ENCODE peak calls at places on chromosomes 11 and 22, in four cellular contexts. K is trophoblast cell, D is mesendoderm, E is H1. S is an unnamed sample.
A peak's percentile ranks its signal among the peaks of the same experiment; 100 is the strongest.

GRCh38 chr11:1052133-1053011 is 15.9 kb upstream of the MUC6 start:
- DNase-seq in D (no peak), K (no peak), E (no peak), S (no peak)

GRCh38 chr22:39181356-39181755 is 28.9 kb upstream of the CBX7 start:
- DNase-seq in E (no peak), D (no peak), K (no peak), S (no peak)

GRCh38 chr11:16669799-16670415 is 68.5 kb upstream of the C11orf58 start:
- DNase-seq in K (no peak), D (peak; percentile 96), E (no peak), S (peak; percentile 77)

GRCh38 chr11:32149748-32150147 is 58.9 kb downstream of the RCN1 start:
- DNase-seq in K (no peak), D (no peak), E (no peak), S (no peak)

GRCh38 chr22:24175160-24175808 is 6.0 kb upstream of the SUSD2 start:
- DNase-seq in K (peak; percentile 92), D (peak; percentile 84), E (peak; percentile 94), S (peak; percentile 88)

GRCh38 chr11:65133724-65134123 is 595 bp downstream of the SYVN1 start:
- DNase-seq in D (no peak), K (peak; percentile 20), E (no peak), S (no peak)

GRCh38 chr22:19271273-19271855 is 20.2 kb downstream of the CLTCL1 start:
- DNase-seq in D (no peak), K (no peak), E (peak; percentile 37), S (no peak)

GRCh38 chr11:72869845-72870244 is 55.6 kb downstream of the ATG16L2 start:
- DNase-seq in D (no peak), K (no peak), E (no peak), S (no peak)

DNA sequence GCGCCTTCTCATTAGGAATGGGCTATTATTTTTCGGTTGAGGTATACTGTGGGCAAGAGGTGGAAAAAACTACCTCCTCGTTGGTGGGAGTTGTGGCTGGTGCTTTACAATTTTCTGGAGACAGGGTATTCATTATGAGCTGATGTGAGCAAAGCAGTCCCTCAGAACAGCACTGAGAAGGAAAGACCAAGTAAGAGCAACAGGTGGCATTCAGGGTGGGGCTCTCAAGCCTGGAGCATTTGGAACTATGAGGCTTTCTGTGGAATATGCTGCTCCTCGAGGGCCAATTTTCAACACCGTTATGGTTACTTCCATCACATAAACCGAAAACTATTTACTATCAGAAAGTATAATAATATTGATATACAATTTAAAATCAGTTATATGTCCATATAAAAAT is 3.7 kb downstream of the SNX19 start:
- DNase-seq in D (no peak), K (no peak), E (no peak), S (no peak)
- H3K79me2 ChIP-seq in D (peaks cover 5% of the 10 kb centered on the region), K (peaks cover 6% of the 10 kb centered on the region), E (no peaks in the 10 kb centered on the region), S (no peaks in the 10 kb centered on the region)

GRCh38 chr11:96340555-96340885 is 2.5 kb downstream of the MAML2 start:
- DNase-seq in D (no peak), K (no peak), E (no peak), S (no peak)

GRCh38 chr11:96339704-96340554 is 3.1 kb downstream of the MAML2 start:
- DNase-seq in E (no peak), K (no peak), D (no peak), S (no peak)

GRCh38 chr11:96338910-96339703 is 3.9 kb downstream of the MAML2 start:
- DNase-seq in D (peak; percentile 52), E (no peak), K (peak; percentile 61), S (peak; percentile 36)

GRCh38 chr11:96335389-96335788 is 7.6 kb downstream of the MAML2 start:
- DNase-seq in E (no peak), K (no peak), D (no peak), S (no peak)

GRCh38 chr11:96337541-96338530 is 5.2 kb downstream of the MAML2 start:
- DNase-seq in D (no peak), K (no peak), E (no peak), S (no peak)
- H4K8ac ChIP-seq in D (no peak overlapping the region), K (no peak overlapping the region), E (no peak overlapping the region), S (no peak overlapping the region)

DNA sequence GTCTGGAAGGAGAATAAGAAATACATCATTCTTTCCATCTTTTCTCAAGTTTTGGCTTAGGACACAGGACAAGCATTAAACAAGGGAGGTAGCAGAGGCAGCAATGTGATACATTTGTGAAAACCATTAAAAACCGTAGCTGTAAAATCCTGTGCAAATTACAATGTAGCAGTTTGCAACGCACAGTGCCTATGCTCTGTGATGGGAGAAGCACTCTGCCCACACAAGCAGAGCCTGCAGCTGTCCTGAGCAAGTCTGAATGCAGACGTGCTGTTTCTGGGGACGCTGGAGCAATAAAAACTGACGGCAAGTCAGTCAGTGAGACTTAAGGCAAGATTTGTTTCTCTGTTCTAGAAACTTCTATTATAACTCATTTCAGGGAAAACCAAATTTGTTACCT is 23.6 kb downstream of the NAP1L4 start:
- DNase-seq in D (no peak), K (no peak), E (no peak), S (no peak)
- H3K79me2 ChIP-seq in D (peaks cover 36% of the 10 kb centered on the region), K (no peaks in the 10 kb centered on the region), E (peaks cover 3% of the 10 kb centered on the region), S (peaks cover 4% of the 10 kb centered on the region)

DNA sequence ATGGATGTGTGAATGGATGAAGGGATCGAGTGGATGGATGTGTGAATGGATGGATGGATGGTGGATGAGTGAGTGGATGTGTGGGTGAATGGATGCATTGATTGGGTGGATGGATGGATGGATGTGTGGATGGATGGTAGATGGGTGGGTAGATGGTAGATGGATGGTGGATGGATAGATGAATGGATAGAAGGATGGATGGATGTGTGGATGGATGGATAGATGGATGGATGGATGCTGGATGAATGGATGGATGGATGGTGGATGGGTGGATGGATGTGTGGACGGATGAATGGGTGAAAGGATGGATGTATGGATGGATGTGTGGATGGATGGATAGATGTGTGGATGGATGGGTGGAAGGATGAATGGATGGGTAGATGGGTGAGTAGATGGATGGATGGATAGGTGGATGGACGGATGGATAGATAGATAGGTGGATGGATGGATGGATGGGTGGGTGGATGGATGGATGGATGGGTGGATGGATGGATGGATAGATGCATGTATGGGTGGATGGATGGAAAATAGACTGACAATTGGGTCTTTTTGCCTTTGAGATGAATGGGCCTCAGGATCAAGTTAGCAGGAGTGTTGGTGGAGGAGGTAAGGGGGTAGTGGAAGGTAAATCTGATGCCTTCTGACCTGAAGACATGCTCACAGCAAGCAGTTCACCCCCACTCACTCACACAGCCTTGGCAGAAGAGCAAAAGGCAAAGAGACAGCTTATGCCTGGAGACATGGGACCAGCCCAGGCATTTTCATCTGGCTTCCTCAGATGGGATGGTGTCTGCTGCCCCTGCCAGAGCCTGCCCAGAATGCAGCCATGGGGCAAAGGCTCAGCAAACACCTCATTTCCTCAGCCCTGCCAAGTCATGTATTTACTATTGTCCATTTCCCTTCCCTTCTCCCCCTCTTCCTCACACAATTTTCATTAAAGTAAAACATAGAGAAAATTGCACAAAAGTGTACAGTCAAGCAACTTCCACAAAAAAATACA is 8.0 kb upstream of the FADD start:
- DNase-seq in D (no peak), K (no peak), E (no peak), S (no peak)
- H4K8ac ChIP-seq in D (no peak overlapping the region), K (no peak overlapping the region), E (no peak overlapping the region), S (no peak overlapping the region)

GRCh38 chr22:50727678-50728522 is 10.1 kb upstream of the ACR start:
- DNase-seq in E (no peak), K (no peak), D (no peak), S (no peak)
- H3K79me2 ChIP-seq in E (no peaks in the 10 kb centered on the region), K (no peaks in the 10 kb centered on the region), D (no peaks in the 10 kb centered on the region), S (no peaks in the 10 kb centered on the region)

S was measured in H9.